ENCODE peak calls at places on chromosomes 1 and 21, in eight cellular contexts. One of them, this sample, is unnamed.

GRCh38 chr21:17048974-17049373 is 463.9 kb upstream of the CXADR start:
- DNase-seq in GM04503: no peak
- DNase-seq in NCI-H345: no peak
- DNase-seq in mammary epithelial cell: no peak
- DNase-seq in KG1: no peak
- DNase-seq in cardiac fibroblast: no peak
- DNase-seq in foreskin fibroblast: no peak
- DNase-seq in GF-D8: no peak
- DNase-seq in this sample: no peak

GRCh38 chr1:30974536-30974935 is 66.0 kb upstream of the SDC3 start:
- DNase-seq in NCI-H345: no peak
- DNase-seq in foreskin fibroblast: no peak
- DNase-seq in mammary epithelial cell: no peak
- DNase-seq in cardiac fibroblast: no peak
- DNase-seq in GM04503: no peak
- DNase-seq in GF-D8: no peak
- DNase-seq in KG1: no peak
- DNase-seq in this sample: no peak

GRCh38 chr1:31299365-31299764 is 2.5 kb downstream of the ZCCHC17 start:
- DNase-seq in mammary epithelial cell: peak; percentile 20
- DNase-seq in GF-D8: no peak
- DNase-seq in foreskin fibroblast: peak; percentile 21
- DNase-seq in NCI-H345: no peak
- DNase-seq in KG1: no peak
- DNase-seq in GM04503: no peak
- DNase-seq in cardiac fibroblast: peak; percentile 3
- DNase-seq in this sample: peak; percentile 7

GRCh38 chr1:6104631-6105030 is 58.9 kb downstream of the KCNAB2 start:
- DNase-seq in NCI-H345: no peak
- DNase-seq in KG1: no peak
- DNase-seq in GF-D8: no peak
- DNase-seq in cardiac fibroblast: no peak
- DNase-seq in foreskin fibroblast: no peak
- DNase-seq in mammary epithelial cell: no peak
- DNase-seq in GM04503: no peak
- DNase-seq in this sample: no peak

GRCh38 chr1:177913762-177914540 is 55.9 kb downstream of the SEC16B start:
- DNase-seq in mammary epithelial cell: peak; percentile 32
- DNase-seq in GF-D8: no peak
- DNase-seq in foreskin fibroblast: peak; percentile 49
- DNase-seq in GM04503: peak; percentile 18
- DNase-seq in KG1: no peak
- DNase-seq in NCI-H345: peak; percentile 50
- DNase-seq in cardiac fibroblast: peak; percentile 46
- DNase-seq in this sample: no peak

GRCh38 chr1:157144509-157144908 is 6.3 kb upstream of the ETV3 start:
- DNase-seq in GM04503: no peak
- DNase-seq in cardiac fibroblast: no peak
- DNase-seq in foreskin fibroblast: no peak
- DNase-seq in GF-D8: no peak
- DNase-seq in NCI-H345: no peak
- DNase-seq in mammary epithelial cell: peak; percentile 73
- DNase-seq in KG1: no peak
- DNase-seq in this sample: no peak

GRCh38 chr21:44348861-44349260 is 4.6 kb upstream of the TRPM2 start:
- DNase-seq in KG1: no peak
- DNase-seq in cardiac fibroblast: no peak
- DNase-seq in mammary epithelial cell: no peak
- DNase-seq in NCI-H345: no peak
- DNase-seq in foreskin fibroblast: no peak
- DNase-seq in GM04503: no peak
- DNase-seq in GF-D8: no peak
- DNase-seq in this sample: no peak

GRCh38 chr1:182726941-182727340 is 42.6 kb upstream of the RGS8 start:
- DNase-seq in GM04503: no peak
- DNase-seq in mammary epithelial cell: no peak
- DNase-seq in foreskin fibroblast: no peak
- DNase-seq in GF-D8: no peak
- DNase-seq in KG1: no peak
- DNase-seq in NCI-H345: no peak
- DNase-seq in cardiac fibroblast: no peak
- DNase-seq in this sample: no peak

GRCh38 chr21:43917515-43918384 is 52.7 kb downstream of the AGPAT3 start:
- DNase-seq in NCI-H345: no peak
- DNase-seq in GF-D8: no peak
- DNase-seq in mammary epithelial cell: peak; percentile 26
- DNase-seq in cardiac fibroblast: no peak
- DNase-seq in foreskin fibroblast: no peak
- DNase-seq in GM04503: no peak
- DNase-seq in KG1: no peak
- DNase-seq in this sample: peak; percentile 14

GRCh38 chr1:161013591-161014513 is 7.1 kb downstream of the F11R start:
- DNase-seq in NCI-H345: no peak
- DNase-seq in cardiac fibroblast: peak; percentile 92
- DNase-seq in GF-D8: peak; percentile 99
- DNase-seq in GM04503: no peak
- DNase-seq in mammary epithelial cell: peak; percentile 97
- DNase-seq in KG1: peak; percentile 96
- DNase-seq in foreskin fibroblast: peak; percentile 54
- DNase-seq in this sample: peak; percentile 100

GRCh38 chr1:205633421-205633976 is 1.7 kb upstream of the ELK4 start:
- DNase-seq in foreskin fibroblast: peak; percentile 21
- DNase-seq in GM04503: no peak
- DNase-seq in mammary epithelial cell: peak; percentile 27
- DNase-seq in cardiac fibroblast: peak; percentile 92
- DNase-seq in KG1: no peak
- DNase-seq in GF-D8: no peak
- DNase-seq in NCI-H345: no peak
- DNase-seq in this sample: peak; percentile 91

GRCh38 chr1:222821239-222821638 is 6.4 kb downstream of the DISP1 start:
- DNase-seq in GM04503: no peak
- DNase-seq in mammary epithelial cell: no peak
- DNase-seq in cardiac fibroblast: no peak
- DNase-seq in GF-D8: no peak
- DNase-seq in foreskin fibroblast: no peak
- DNase-seq in NCI-H345: no peak
- DNase-seq in KG1: no peak
- DNase-seq in this sample: no peak

GRCh38 chr1:206672011-206672688 is 12.6 kb upstream of the MAPKAPK2 start:
- DNase-seq in GF-D8: no peak
- DNase-seq in NCI-H345: peak; percentile 81
- DNase-seq in GM04503: no peak
- DNase-seq in mammary epithelial cell: peak; percentile 40
- DNase-seq in foreskin fibroblast: no peak
- DNase-seq in KG1: no peak
- DNase-seq in cardiac fibroblast: peak; percentile 21
- DNase-seq in this sample: no peak

GRCh38 chr1:151944110-151944858 is 35.0 kb upstream of the THEM4 start:
- DNase-seq in GF-D8: no peak
- DNase-seq in NCI-H345: no peak
- DNase-seq in KG1: no peak
- DNase-seq in cardiac fibroblast: no peak
- DNase-seq in foreskin fibroblast: no peak
- DNase-seq in mammary epithelial cell: no peak
- DNase-seq in GM04503: no peak
- DNase-seq in this sample: no peak

GRCh38 chr1:24464378-24464770 is 38.3 kb upstream of the RCAN3 start:
- DNase-seq in foreskin fibroblast: no peak
- DNase-seq in mammary epithelial cell: no peak
- DNase-seq in cardiac fibroblast: no peak
- DNase-seq in GF-D8: no peak
- DNase-seq in KG1: no peak
- DNase-seq in GM04503: peak; percentile 63
- DNase-seq in NCI-H345: no peak
- DNase-seq in this sample: no peak

GRCh38 chr1:63777286-63777685 is 3.5 kb downstream of the ROR1 start:
- DNase-seq in foreskin fibroblast: no peak
- DNase-seq in NCI-H345: no peak
- DNase-seq in GF-D8: no peak
- DNase-seq in KG1: no peak
- DNase-seq in mammary epithelial cell: no peak
- DNase-seq in cardiac fibroblast: no peak
- DNase-seq in GM04503: no peak
- DNase-seq in this sample: no peak

GRCh38 chr1:171985639-171986038 is 144.3 kb downstream of the DNM3 start:
- DNase-seq in mammary epithelial cell: no peak
- DNase-seq in cardiac fibroblast: no peak
- DNase-seq in KG1: no peak
- DNase-seq in GF-D8: no peak
- DNase-seq in NCI-H345: no peak
- DNase-seq in GM04503: no peak
- DNase-seq in foreskin fibroblast: no peak
- DNase-seq in this sample: no peak

GRCh38 chr1:190444464-190444863 is 33.2 kb downstream of the BRINP3 start:
- DNase-seq in GM04503: no peak
- DNase-seq in NCI-H345: no peak
- DNase-seq in KG1: no peak
- DNase-seq in foreskin fibroblast: no peak
- DNase-seq in cardiac fibroblast: no peak
- DNase-seq in GF-D8: no peak
- DNase-seq in mammary epithelial cell: no peak
- DNase-seq in this sample: no peak

GRCh38 chr1:54365020-54365797 is 41.0 kb downstream of the SSBP3 start:
- DNase-seq in foreskin fibroblast: no peak
- DNase-seq in GM04503: no peak
- DNase-seq in KG1: no peak
- DNase-seq in GF-D8: no peak
- DNase-seq in NCI-H345: no peak
- DNase-seq in mammary epithelial cell: peak; percentile 70
- DNase-seq in cardiac fibroblast: no peak
- DNase-seq in this sample: no peak

GRCh38 chr21:41396452-41397107 is 29.5 kb upstream of the MX1 start:
- DNase-seq in GM04503: no peak
- DNase-seq in KG1: peak; percentile 32
- DNase-seq in mammary epithelial cell: peak; percentile 8
- DNase-seq in GF-D8: peak; percentile 92
- DNase-seq in foreskin fibroblast: no peak
- DNase-seq in cardiac fibroblast: no peak
- DNase-seq in NCI-H345: no peak
- DNase-seq in this sample: no peak

GRCh38 chr1:178532392-178532791 is 19.5 kb downstream of the TEX35 start:
- DNase-seq in KG1: peak; percentile 30
- DNase-seq in cardiac fibroblast: peak; percentile 87
- DNase-seq in GF-D8: peak; percentile 17
- DNase-seq in foreskin fibroblast: peak; percentile 65
- DNase-seq in mammary epithelial cell: peak; percentile 58
- DNase-seq in GM04503: no peak
- DNase-seq in NCI-H345: peak; percentile 81
- DNase-seq in this sample: peak; percentile 81

GRCh38 chr1:100706861-100707260 is 12.7 kb upstream of the VCAM1 start:
- DNase-seq in foreskin fibroblast: no peak
- DNase-seq in GM04503: no peak
- DNase-seq in KG1: no peak
- DNase-seq in mammary epithelial cell: no peak
- DNase-seq in GF-D8: no peak
- DNase-seq in NCI-H345: no peak
- DNase-seq in cardiac fibroblast: no peak
- DNase-seq in this sample: no peak

GRCh38 chr1:2335721-2336475 is 55.5 kb downstream of the MORN1 start:
- DNase-seq in foreskin fibroblast: no peak
- DNase-seq in cardiac fibroblast: no peak
- DNase-seq in GM04503: no peak
- DNase-seq in KG1: no peak
- DNase-seq in NCI-H345: no peak
- DNase-seq in GF-D8: no peak
- DNase-seq in mammary epithelial cell: no peak
- DNase-seq in this sample: no peak

GRCh38 chr1:209655832-209656231 is 3.6 kb upstream of the LAMB3 start:
- DNase-seq in cardiac fibroblast: peak; percentile 38
- DNase-seq in KG1: no peak
- DNase-seq in mammary epithelial cell: peak; percentile 99
- DNase-seq in GF-D8: no peak
- DNase-seq in GM04503: no peak
- DNase-seq in foreskin fibroblast: no peak
- DNase-seq in NCI-H345: no peak
- DNase-seq in this sample: no peak

GRCh38 chr1:157403203-157403602 is 149.1 kb downstream of the FCRL5 start:
- DNase-seq in mammary epithelial cell: peak; percentile 23
- DNase-seq in GM04503: no peak
- DNase-seq in cardiac fibroblast: no peak
- DNase-seq in foreskin fibroblast: no peak
- DNase-seq in KG1: peak; percentile 85
- DNase-seq in NCI-H345: no peak
- DNase-seq in GF-D8: peak; percentile 76
- DNase-seq in this sample: peak; percentile 19

GRCh38 chr1:240194120-240194519 is 102.4 kb downstream of the FMN2 start:
- DNase-seq in mammary epithelial cell: no peak
- DNase-seq in KG1: no peak
- DNase-seq in GF-D8: no peak
- DNase-seq in GM04503: peak; percentile 86
- DNase-seq in foreskin fibroblast: peak; percentile 38
- DNase-seq in cardiac fibroblast: no peak
- DNase-seq in NCI-H345: no peak
- DNase-seq in this sample: no peak

GRCh38 chr1:205067031-205067430 is 17.2 kb downstream of the TMEM81 start:
- DNase-seq in foreskin fibroblast: no peak
- DNase-seq in cardiac fibroblast: no peak
- DNase-seq in GM04503: no peak
- DNase-seq in GF-D8: no peak
- DNase-seq in NCI-H345: no peak
- DNase-seq in mammary epithelial cell: no peak
- DNase-seq in KG1: no peak
- DNase-seq in this sample: no peak

GRCh38 chr1:38452246-38452645 is 405.7 kb upstream of the POU3F1 start:
- DNase-seq in NCI-H345: no peak
- DNase-seq in cardiac fibroblast: no peak
- DNase-seq in KG1: no peak
- DNase-seq in GF-D8: no peak
- DNase-seq in foreskin fibroblast: no peak
- DNase-seq in GM04503: no peak
- DNase-seq in mammary epithelial cell: no peak
- DNase-seq in this sample: no peak

GRCh38 chr1:15345711-15346355 is 63.9 kb upstream of the EFHD2 start:
- DNase-seq in NCI-H345: no peak
- DNase-seq in GF-D8: peak; percentile 41
- DNase-seq in foreskin fibroblast: no peak
- DNase-seq in cardiac fibroblast: no peak
- DNase-seq in KG1: no peak
- DNase-seq in mammary epithelial cell: no peak
- DNase-seq in GM04503: no peak
- DNase-seq in this sample: no peak

GRCh38 chr1:43952731-43953350 is 6.1 kb downstream of the IPO13 start:
- DNase-seq in foreskin fibroblast: no peak
- DNase-seq in cardiac fibroblast: no peak
- DNase-seq in mammary epithelial cell: no peak
- DNase-seq in GM04503: no peak
- DNase-seq in KG1: no peak
- DNase-seq in GF-D8: no peak
- DNase-seq in NCI-H345: no peak
- DNase-seq in this sample: no peak

GRCh38 chr1:56578664-56578962 is 750 bp downstream of the PLPP3 start:
- DNase-seq in GF-D8: no peak
- DNase-seq in GM04503: no peak
- DNase-seq in foreskin fibroblast: no peak
- DNase-seq in KG1: no peak
- DNase-seq in NCI-H345: no peak
- DNase-seq in cardiac fibroblast: no peak
- DNase-seq in mammary epithelial cell: no peak
- DNase-seq in this sample: no peak